ENCODE peak calls at places on chromosomes 3 and 15, in eight cellular contexts. N is T-cell, Y is foreskin fibroblast, V is A172, R is right cardiac atrium, B is neural crest cell, P is breast epithelium, Q is psoas muscle. G is an unnamed sample.

GRCh38 chr15:63587527-63587926 is 9.7 kb upstream of the FBXL22 start:
- DNase-seq in N (no peak), V (peak), B (no peak), Q (no peak), Y (peak), P (no peak), R (no peak), G (no peak)

GRCh38 chr3:53109822-53110771 is 20.1 kb downstream of the RFT1 start:
- DNase-seq in P (peak), Q (peak), Y (peak), N (peak), V (no peak), R (peak), B (peak), G (peak)

GRCh38 chr3:122497425-122497824 is 17.3 kb downstream of the KPNA1 start:
- DNase-seq in Q (no peak), V (peak), R (no peak), B (no peak), N (peak), Y (peak), P (no peak), G (no peak)

GRCh38 chr15:74955796-74956647 is 550 bp downstream of the RPP25 start:
- DNase-seq in R (peak), N (peak), Y (peak), Q (peak), P (peak), V (no peak), B (peak), G (peak)

GRCh38 chr3:113211370-113212154 is at the start of gene BOC:
- DNase-seq in P (no peak), V (peak), Y (peak), R (peak), N (no peak), Q (peak), B (peak), G (peak)

GRCh38 chr3:130379274-130379673 is 33.8 kb downstream of the COL6A5 start:
- DNase-seq in P (no peak), Q (no peak), R (no peak), Y (peak), V (peak), B (no peak), N (no peak), G (no peak)

GRCh38 chr3:57958642-57959406 is 49.4 kb upstream of the FLNB start:
- DNase-seq in B (no peak), Y (no peak), P (no peak), V (peak), N (no peak), R (peak), Q (no peak), G (no peak)

GRCh38 chr15:81293728-81294500 is 30.0 kb downstream of the STARD5 start:
- DNase-seq in Q (no peak), Y (no peak), B (no peak), N (peak), R (no peak), V (no peak), P (no peak), G (peak)

GRCh38 chr3:175957427-175957826 is 1098.3 kb downstream of the NAALADL2 start:
- DNase-seq in V (no peak), Y (no peak), P (no peak), R (no peak), N (no peak), Q (no peak), B (no peak), G (no peak)

G was measured in aorta.